ENCODE peak calls at places on chromosomes 13 and 19, in eight cellular contexts. One of them, this sample, is unnamed.

GRCh38 chr19:32178841-32179410 is 166.5 kb upstream of the ZNF507 start:
- DNase-seq in thyroid gland: no peak
- DNase-seq in HFF-Myc: no peak
- DNase-seq in esophagus squamous epithelium: no peak
- DNase-seq in dorsolateral prefrontal cortex: no peak
- DNase-seq in thoracic aorta: no peak
- DNase-seq in lower leg skin: peak
- DNase-seq in lower lobe of right lung: no peak
- DNase-seq in this sample: no peak

GRCh38 chr19:28012361-28012760 is 1200.6 kb downstream of the UQCRFS1 start:
- DNase-seq in esophagus squamous epithelium: no peak
- DNase-seq in HFF-Myc: no peak
- DNase-seq in thoracic aorta: no peak
- DNase-seq in dorsolateral prefrontal cortex: no peak
- DNase-seq in thyroid gland: no peak
- DNase-seq in lower leg skin: no peak
- DNase-seq in lower lobe of right lung: no peak
- DNase-seq in this sample: no peak

GRCh38 chr13:38686635-38687245 is at the start of gene FREM2:
- DNase-seq in dorsolateral prefrontal cortex: no peak
- DNase-seq in thyroid gland: peak
- DNase-seq in lower lobe of right lung: peak
- DNase-seq in HFF-Myc: no peak
- DNase-seq in lower leg skin: no peak
- DNase-seq in esophagus squamous epithelium: no peak
- DNase-seq in thoracic aorta: no peak
- DNase-seq in this sample: peak

GRCh38 chr13:67049744-67050143 is 180.4 kb downstream of the PCDH9 start:
- DNase-seq in lower lobe of right lung: no peak
- DNase-seq in thoracic aorta: no peak
- DNase-seq in lower leg skin: no peak
- DNase-seq in HFF-Myc: no peak
- DNase-seq in dorsolateral prefrontal cortex: no peak
- DNase-seq in thyroid gland: no peak
- DNase-seq in esophagus squamous epithelium: no peak
- DNase-seq in this sample: no peak

GRCh38 chr13:46181799-46182490 is at the start of gene LCP1:
- DNase-seq in esophagus squamous epithelium: peak
- DNase-seq in thyroid gland: no peak
- DNase-seq in lower lobe of right lung: no peak
- DNase-seq in thoracic aorta: no peak
- DNase-seq in lower leg skin: no peak
- DNase-seq in HFF-Myc: no peak
- DNase-seq in dorsolateral prefrontal cortex: no peak
- DNase-seq in this sample: no peak

GRCh38 chr19:14082675-14082960 is 3.0 kb downstream of the C19orf67 start:
- DNase-seq in lower lobe of right lung: no peak
- DNase-seq in dorsolateral prefrontal cortex: no peak
- DNase-seq in thyroid gland: no peak
- DNase-seq in HFF-Myc: no peak
- DNase-seq in esophagus squamous epithelium: no peak
- DNase-seq in thoracic aorta: no peak
- DNase-seq in lower leg skin: no peak
- DNase-seq in this sample: no peak

GRCh38 chr13:29591310-29591709 is 4.2 kb downstream of the SLC7A1 start:
- DNase-seq in thoracic aorta: no peak
- DNase-seq in dorsolateral prefrontal cortex: no peak
- DNase-seq in lower leg skin: no peak
- DNase-seq in HFF-Myc: no peak
- DNase-seq in lower lobe of right lung: no peak
- DNase-seq in thyroid gland: no peak
- DNase-seq in esophagus squamous epithelium: no peak
- DNase-seq in this sample: no peak

GRCh38 chr13:19062801-19063200 is 118.8 kb downstream of the TUBA3C start:
- DNase-seq in esophagus squamous epithelium: no peak
- DNase-seq in dorsolateral prefrontal cortex: no peak
- DNase-seq in thoracic aorta: no peak
- DNase-seq in HFF-Myc: no peak
- DNase-seq in lower lobe of right lung: no peak
- DNase-seq in thyroid gland: no peak
- DNase-seq in lower leg skin: peak
- DNase-seq in this sample: no peak

GRCh38 chr19:44757057-44757734 is 8.7 kb downstream of the BCL3 start:
- DNase-seq in esophagus squamous epithelium: no peak
- DNase-seq in HFF-Myc: no peak
- DNase-seq in lower leg skin: peak
- DNase-seq in thyroid gland: peak
- DNase-seq in dorsolateral prefrontal cortex: no peak
- DNase-seq in lower lobe of right lung: no peak
- DNase-seq in thoracic aorta: peak
- DNase-seq in this sample: no peak

GRCh38 chr13:107023335-107023734 is 455.4 kb upstream of the ARGLU1 start:
- DNase-seq in thyroid gland: no peak
- DNase-seq in lower leg skin: no peak
- DNase-seq in lower lobe of right lung: no peak
- DNase-seq in HFF-Myc: no peak
- DNase-seq in dorsolateral prefrontal cortex: no peak
- DNase-seq in thoracic aorta: no peak
- DNase-seq in esophagus squamous epithelium: no peak
- DNase-seq in this sample: no peak

GRCh38 chr13:49627831-49628652 is at the start of gene ARL11:
- DNase-seq in thoracic aorta: no peak
- DNase-seq in HFF-Myc: no peak
- DNase-seq in lower leg skin: peak
- DNase-seq in esophagus squamous epithelium: peak
- DNase-seq in thyroid gland: peak
- DNase-seq in lower lobe of right lung: peak
- DNase-seq in dorsolateral prefrontal cortex: no peak
- DNase-seq in this sample: no peak

GRCh38 chr13:106210327-106210726 is 325.1 kb downstream of the EFNB2 start:
- DNase-seq in dorsolateral prefrontal cortex: no peak
- DNase-seq in thoracic aorta: no peak
- DNase-seq in esophagus squamous epithelium: no peak
- DNase-seq in lower leg skin: no peak
- DNase-seq in thyroid gland: no peak
- DNase-seq in HFF-Myc: no peak
- DNase-seq in lower lobe of right lung: no peak
- DNase-seq in this sample: no peak

GRCh38 chr19:51018745-51019543 is 565 bp downstream of the KLK10 start:
- DNase-seq in esophagus squamous epithelium: no peak
- DNase-seq in lower lobe of right lung: no peak
- DNase-seq in thyroid gland: peak
- DNase-seq in thoracic aorta: no peak
- DNase-seq in HFF-Myc: no peak
- DNase-seq in lower leg skin: no peak
- DNase-seq in dorsolateral prefrontal cortex: peak
- DNase-seq in this sample: no peak

GRCh38 chr13:50788551-50788950 is 54.9 kb downstream of the DLEU7 start:
- DNase-seq in esophagus squamous epithelium: no peak
- DNase-seq in dorsolateral prefrontal cortex: no peak
- DNase-seq in thoracic aorta: no peak
- DNase-seq in HFF-Myc: no peak
- DNase-seq in lower leg skin: no peak
- DNase-seq in lower lobe of right lung: no peak
- DNase-seq in thyroid gland: no peak
- DNase-seq in this sample: no peak

GRCh38 chr19:10420444-10421239 is at the start of gene PDE4A:
- DNase-seq in esophagus squamous epithelium: no peak
- DNase-seq in dorsolateral prefrontal cortex: no peak
- DNase-seq in thyroid gland: no peak
- DNase-seq in thoracic aorta: no peak
- DNase-seq in lower lobe of right lung: no peak
- DNase-seq in HFF-Myc: no peak
- DNase-seq in lower leg skin: peak
- DNase-seq in this sample: no peak

GRCh38 chr13:24196593-24197197 is 36.2 kb downstream of the SPATA13 start:
- DNase-seq in thyroid gland: no peak
- DNase-seq in dorsolateral prefrontal cortex: no peak
- DNase-seq in HFF-Myc: no peak
- DNase-seq in lower leg skin: no peak
- DNase-seq in thoracic aorta: no peak
- DNase-seq in lower lobe of right lung: no peak
- DNase-seq in esophagus squamous epithelium: no peak
- DNase-seq in this sample: no peak

DNA sequence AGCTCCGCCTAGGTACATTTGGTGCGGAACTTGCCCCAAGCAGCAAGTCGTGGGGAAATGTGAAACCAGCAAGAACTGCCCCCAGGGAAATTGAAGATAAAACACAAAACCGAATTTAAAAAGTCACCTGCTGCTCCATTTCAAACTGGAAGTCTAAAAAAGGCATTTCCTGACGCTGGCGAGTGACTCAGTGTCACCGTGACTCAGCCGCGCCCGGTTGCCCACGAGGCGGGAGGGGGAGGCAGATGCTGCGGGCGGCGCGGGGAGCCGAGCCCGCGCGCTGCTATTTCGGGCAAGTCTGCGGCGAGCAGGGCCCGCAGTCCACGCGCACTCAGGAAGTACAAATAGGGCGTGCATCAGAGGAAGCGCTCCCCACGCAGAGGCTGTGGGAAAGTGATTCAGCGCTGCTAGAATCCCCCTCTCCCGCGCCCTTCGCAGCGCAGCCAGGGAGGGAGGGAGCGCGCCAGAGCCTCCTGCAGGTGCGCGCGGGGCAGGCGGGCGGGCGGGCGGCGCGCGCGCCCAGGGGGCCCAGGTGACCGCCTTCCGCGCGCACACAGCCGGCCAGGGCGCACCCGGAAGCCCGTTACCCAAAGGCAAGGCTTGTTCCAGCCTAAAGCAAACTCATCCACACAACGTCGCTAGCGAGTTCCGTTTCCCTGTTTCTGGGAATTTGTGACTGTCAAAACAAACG is 168.8 kb downstream of the COL4A1 start:
- DNase-seq in thoracic aorta: peak
- DNase-seq in dorsolateral prefrontal cortex: no peak
- DNase-seq in thyroid gland: peak
- DNase-seq in lower leg skin: peak
- DNase-seq in esophagus squamous epithelium: no peak
- DNase-seq in HFF-Myc: no peak
- DNase-seq in lower lobe of right lung: peak
- DNase-seq in this sample: no peak
- TF ChIP-seq CTCF in thoracic aorta: no peak
- TF ChIP-seq CTCF in dorsolateral prefrontal cortex: no peak
- TF ChIP-seq CTCF in thyroid gland: no peak
- TF ChIP-seq CTCF in lower leg skin: no peak
- TF ChIP-seq CTCF in esophagus squamous epithelium: no peak
- TF ChIP-seq CTCF in HFF-Myc: peak
- TF ChIP-seq CTCF in lower lobe of right lung: peak
- TF ChIP-seq CTCF in this sample: peak

DNA sequence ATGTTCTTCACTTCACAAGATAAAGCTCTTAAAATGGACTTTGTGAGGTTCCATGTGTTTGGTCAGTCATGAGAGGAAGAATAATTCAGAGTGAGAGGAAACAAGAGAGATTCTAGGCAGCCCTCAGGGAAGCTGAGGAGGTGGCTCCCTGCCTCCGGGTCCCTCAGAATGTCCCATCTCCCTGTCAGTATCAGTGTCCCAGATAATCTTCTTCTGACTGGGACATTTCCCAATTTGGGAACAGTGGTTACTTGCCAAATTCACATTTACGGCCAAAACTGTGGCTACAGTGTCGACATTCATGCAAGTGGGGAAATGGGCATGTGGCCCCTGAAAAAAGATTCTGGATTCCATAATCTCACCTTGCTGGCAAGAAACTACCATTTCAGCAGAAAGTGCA is 9.0 kb downstream of the ZNF417 start:
- DNase-seq in lower lobe of right lung: no peak
- DNase-seq in HFF-Myc: no peak
- DNase-seq in dorsolateral prefrontal cortex: no peak
- DNase-seq in esophagus squamous epithelium: no peak
- DNase-seq in thoracic aorta: no peak
- DNase-seq in thyroid gland: no peak
- DNase-seq in lower leg skin: peak
- DNase-seq in this sample: no peak
- H3K4me3 ChIP-seq in lower lobe of right lung: no peak
- H3K4me3 ChIP-seq in HFF-Myc: no peak
- H3K4me3 ChIP-seq in dorsolateral prefrontal cortex: no peak
- H3K4me3 ChIP-seq in esophagus squamous epithelium: no peak
- H3K4me3 ChIP-seq in thoracic aorta: no peak
- H3K4me3 ChIP-seq in thyroid gland: no peak
- H3K4me3 ChIP-seq in lower leg skin: no peak
- H3K4me3 ChIP-seq in this sample: no peak

GRCh38 chr19:3194063-3194702 is 8.5 kb downstream of the NCLN start:
- DNase-seq in lower leg skin: no peak
- DNase-seq in lower lobe of right lung: no peak
- DNase-seq in thoracic aorta: no peak
- DNase-seq in dorsolateral prefrontal cortex: no peak
- DNase-seq in esophagus squamous epithelium: no peak
- DNase-seq in HFF-Myc: no peak
- DNase-seq in thyroid gland: no peak
- DNase-seq in this sample: no peak
- TF ChIP-seq CTCF in lower leg skin: no peak
- TF ChIP-seq CTCF in lower lobe of right lung: no peak
- TF ChIP-seq CTCF in thoracic aorta: no peak
- TF ChIP-seq CTCF in dorsolateral prefrontal cortex: no peak
- TF ChIP-seq CTCF in esophagus squamous epithelium: no peak
- TF ChIP-seq CTCF in HFF-Myc: no peak
- TF ChIP-seq CTCF in thyroid gland: no peak
- TF ChIP-seq CTCF in this sample: no peak

GRCh38 chr19:34096020-34096915 is 76.0 kb upstream of the LSM14A start:
- DNase-seq in HFF-Myc: peak
- DNase-seq in thyroid gland: no peak
- DNase-seq in dorsolateral prefrontal cortex: peak
- DNase-seq in thoracic aorta: no peak
- DNase-seq in lower lobe of right lung: no peak
- DNase-seq in esophagus squamous epithelium: no peak
- DNase-seq in lower leg skin: no peak
- DNase-seq in this sample: peak
- H3K4me3 ChIP-seq in HFF-Myc: no peak
- H3K4me3 ChIP-seq in thyroid gland: no peak
- H3K4me3 ChIP-seq in dorsolateral prefrontal cortex: peak
- H3K4me3 ChIP-seq in thoracic aorta: no peak
- H3K4me3 ChIP-seq in lower lobe of right lung: no peak
- H3K4me3 ChIP-seq in esophagus squamous epithelium: no peak
- H3K4me3 ChIP-seq in lower leg skin: no peak
- H3K4me3 ChIP-seq in this sample: no peak

DNA sequence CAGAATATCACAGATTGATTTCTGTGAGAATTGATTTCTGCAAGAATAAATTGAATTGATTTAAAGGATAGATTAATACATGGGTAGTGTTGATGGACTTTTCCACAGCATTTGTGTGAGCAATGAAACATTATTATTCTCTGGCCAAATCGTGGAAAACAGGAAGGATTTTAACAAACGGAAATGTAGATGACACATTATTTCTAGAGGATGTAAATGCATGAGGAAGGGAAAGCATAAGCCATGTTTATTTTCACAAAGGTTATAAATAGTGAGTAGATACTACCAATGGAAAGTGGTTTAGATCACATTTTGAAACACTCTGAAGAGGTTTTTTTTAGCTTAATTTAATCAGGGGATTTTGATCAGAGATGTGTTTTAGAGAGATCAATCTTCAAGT is 1534.6 kb upstream of the MIR17HG start:
- DNase-seq in lower lobe of right lung: no peak
- DNase-seq in dorsolateral prefrontal cortex: no peak
- DNase-seq in HFF-Myc: no peak
- DNase-seq in lower leg skin: no peak
- DNase-seq in thoracic aorta: no peak
- DNase-seq in esophagus squamous epithelium: no peak
- DNase-seq in thyroid gland: no peak
- DNase-seq in this sample: no peak
- TF ChIP-seq CTCF in lower lobe of right lung: no peak
- TF ChIP-seq CTCF in dorsolateral prefrontal cortex: no peak
- TF ChIP-seq CTCF in HFF-Myc: no peak
- TF ChIP-seq CTCF in lower leg skin: no peak
- TF ChIP-seq CTCF in thoracic aorta: no peak
- TF ChIP-seq CTCF in esophagus squamous epithelium: no peak
- TF ChIP-seq CTCF in thyroid gland: no peak
- TF ChIP-seq CTCF in this sample: no peak

GRCh38 chr19:34959021-34959420 is 5.0 kb downstream of the ZNF792 start:
- DNase-seq in thoracic aorta: no peak
- DNase-seq in esophagus squamous epithelium: no peak
- DNase-seq in lower lobe of right lung: no peak
- DNase-seq in thyroid gland: no peak
- DNase-seq in lower leg skin: peak
- DNase-seq in dorsolateral prefrontal cortex: no peak
- DNase-seq in HFF-Myc: no peak
- DNase-seq in this sample: no peak
- H3K4me3 ChIP-seq in thoracic aorta: no peak
- H3K4me3 ChIP-seq in esophagus squamous epithelium: no peak
- H3K4me3 ChIP-seq in lower lobe of right lung: no peak
- H3K4me3 ChIP-seq in thyroid gland: no peak
- H3K4me3 ChIP-seq in lower leg skin: no peak
- H3K4me3 ChIP-seq in dorsolateral prefrontal cortex: no peak
- H3K4me3 ChIP-seq in HFF-Myc: no peak
- H3K4me3 ChIP-seq in this sample: no peak

This sample was measured in astrocyte of the cerebellum.